ENCODE peak calls at places on chromosomes 11 and 22, in eight cellular contexts. V is endothelial cell; I is cardiac fibroblast; U is thoracic aorta; D is small intestine; O is activated T-cell treated with anti-CD3 and anti-CD28 coated beads, Interleukin-2, amount 50 U/mL, for 24 hours; K is Kasumi-1; E is hippocampal formation. Y is an unnamed sample.
A peak's percentile ranks its signal among the peaks of the same experiment; 100 is the strongest.

GRCh38 chr22:19844423-19845368 is 10.0 kb downstream of the GNB1L start:
- DNase-seq in O (peak; percentile 35), D (peak; percentile 12), K (peak; percentile 79), V (no peak), E (no peak), I (peak; percentile 45), U (no peak), Y (peak; percentile 65)

GRCh38 chr11:27431808-27432207 is 40.8 kb downstream of the LGR4 start:
- DNase-seq in O (no peak), I (no peak), E (no peak), V (no peak), U (no peak), K (no peak), D (no peak), Y (no peak)

GRCh38 chr11:71489311-71490043 is 36.5 kb downstream of the NADSYN1 start:
- DNase-seq in E (no peak), D (no peak), U (no peak), K (no peak), O (peak; percentile 67), I (peak; percentile 74), V (no peak), Y (no peak)

GRCh38 chr11:59801981-59802638 is 8.5 kb downstream of the MRPL16 start:
- DNase-seq in E (peak; percentile 85), O (no peak), U (no peak), D (no peak), K (no peak), I (peak; percentile 31), V (peak; percentile 22), Y (no peak)

GRCh38 chr22:48695731-48696305 is 1131.9 kb downstream of the BRD1 start:
- DNase-seq in D (no peak), V (no peak), K (no peak), E (no peak), U (no peak), I (no peak), O (no peak), Y (no peak)

GRCh38 chr11:130653838-130654601 is 205.6 kb downstream of the ADAMTS15 start:
- DNase-seq in V (no peak), U (peak; percentile 69), E (peak; percentile 8), I (peak; percentile 46), D (peak; percentile 41), O (no peak), K (no peak), Y (no peak)

GRCh38 chr11:130634981-130635473 is 186.6 kb downstream of the ADAMTS15 start:
- DNase-seq in K (no peak), I (peak; percentile 74), E (no peak), V (no peak), O (no peak), D (no peak), U (no peak), Y (no peak)

GRCh38 chr11:16184588-16184987 is 171.8 kb downstream of the SOX6 start:
- DNase-seq in K (no peak), O (no peak), U (no peak), V (no peak), D (peak; percentile 86), I (peak; percentile 76), E (no peak), Y (no peak)

GRCh38 chr11:107591098-107591445 is at the start of gene ELMOD1:
- DNase-seq in K (peak; percentile 13), D (no peak), U (no peak), E (peak; percentile 5), I (peak; percentile 17), V (peak; percentile 62), O (no peak), Y (no peak)

GRCh38 chr11:76770642-76771445 is 12.3 kb upstream of the TSKU start:
- DNase-seq in E (no peak), D (peak; percentile 66), V (no peak), U (no peak), I (peak; percentile 95), K (no peak), O (no peak), Y (no peak)

GRCh38 chr11:111309516-111309915 is 11.2 kb downstream of the POU2AF3 start:
- DNase-seq in I (no peak), U (no peak), D (no peak), E (no peak), O (no peak), K (no peak), V (no peak), Y (no peak)

GRCh38 chr11:118247041-118247440 is 5.1 kb downstream of the MPZL3 start:
- DNase-seq in O (no peak), K (no peak), U (no peak), I (peak; percentile 38), D (no peak), V (no peak), E (no peak), Y (no peak)

GRCh38 chr11:111429066-111429506 is 50.0 kb upstream of the POU2AF1 start:
- DNase-seq in D (peak; percentile 76), I (peak; percentile 81), V (peak; percentile 64), K (peak; percentile 48), E (no peak), O (peak; percentile 65), U (no peak), Y (peak; percentile 46)

GRCh38 chr11:57476223-57476882 is 16.0 kb downstream of the RTN4RL2 start:
- DNase-seq in U (no peak), I (no peak), E (no peak), O (peak; percentile 70), V (no peak), D (no peak), K (no peak), Y (peak; percentile 20)

GRCh38 chr11:64856382-64857227 is 12.2 kb upstream of the CDC42BPG start:
- DNase-seq in V (no peak), U (peak; percentile 89), I (peak; percentile 94), O (peak; percentile 76), D (peak; percentile 87), E (no peak), K (peak; percentile 83), Y (peak; percentile 91)

GRCh38 chr11:128905345-128906184 is 14.4 kb downstream of the KCNJ5 start:
- DNase-seq in E (no peak), U (no peak), I (peak; percentile 37), V (peak; percentile 47), D (peak; percentile 65), K (peak; percentile 78), O (peak; percentile 56), Y (no peak)

GRCh38 chr11:35893796-35894475 is 49.9 kb upstream of the LDLRAD3 start:
- DNase-seq in E (no peak), I (no peak), D (peak; percentile 78), U (no peak), K (no peak), O (no peak), V (no peak), Y (no peak)

GRCh38 chr11:86795962-86796361 is 4.4 kb upstream of the PRSS23 start:
- DNase-seq in I (peak; percentile 86), O (no peak), E (no peak), V (no peak), K (no peak), U (no peak), D (no peak), Y (no peak)

GRCh38 chr11:113184498-113184897 is 129.9 kb upstream of the TTC12 start:
- DNase-seq in I (peak; percentile 95), D (no peak), K (no peak), O (no peak), E (no peak), U (no peak), V (no peak), Y (no peak)

GRCh38 chr11:12746593-12747097 is 72.4 kb downstream of the TEAD1 start:
- DNase-seq in K (no peak), V (peak; percentile 55), I (peak; percentile 83), U (no peak), E (no peak), D (no peak), O (no peak), Y (no peak)

GRCh38 chr11:131486100-131486499 is 115.7 kb downstream of the NTM start:
- DNase-seq in O (no peak), V (no peak), E (peak; percentile 30), K (no peak), U (no peak), D (peak; percentile 29), I (no peak), Y (no peak)

GRCh38 chr11:21258414-21258813 is 589.0 kb downstream of the NELL1 start:
- DNase-seq in D (no peak), I (no peak), K (no peak), V (no peak), E (no peak), O (no peak), U (no peak), Y (no peak)

GRCh38 chr11:57646756-57647303 is 2.9 kb downstream of the YPEL4 start:
- DNase-seq in D (no peak), O (no peak), E (no peak), U (no peak), K (peak; percentile 32), V (no peak), I (no peak), Y (no peak)

GRCh38 chr11:44767421-44767820 is 40.7 kb downstream of the TSPAN18 start:
- DNase-seq in E (no peak), I (peak; percentile 47), K (no peak), D (no peak), U (no peak), O (no peak), V (no peak), Y (no peak)

GRCh38 chr11:12331239-12331874 is 46.0 kb upstream of the PARVA start:
- DNase-seq in U (peak; percentile 11), O (peak; percentile 73), D (peak; percentile 83), K (peak; percentile 78), V (peak; percentile 81), E (peak; percentile 86), I (peak; percentile 91), Y (no peak)

GRCh38 chr11:12150831-12151382 is 40.5 kb downstream of the MICAL2 start:
- DNase-seq in U (no peak), E (peak; percentile 60), V (no peak), D (no peak), I (peak; percentile 46), K (no peak), O (peak; percentile 61), Y (no peak)

GRCh38 chr11:20035701-20036601 is 124.3 kb downstream of the DBX1 start:
- DNase-seq in K (no peak), E (no peak), O (no peak), V (no peak), I (peak; percentile 96), U (no peak), D (no peak), Y (no peak)

GRCh38 chr11:69368119-69368880 is 74.3 kb downstream of the MYEOV start:
- DNase-seq in D (no peak), K (no peak), O (peak; percentile 14), E (no peak), V (peak; percentile 0), U (no peak), I (no peak), Y (no peak)

GRCh38 chr22:40322061-40322460 is 24.2 kb upstream of the ADSL start:
- DNase-seq in V (no peak), U (no peak), E (no peak), I (no peak), K (no peak), O (no peak), D (no peak), Y (no peak)

Y was measured in GF-D8.